ENCODE peak calls at places on chromosomes 13 and 19, in six cellular contexts. A, O, U, G, E and X are unnamed samples. For H3K4me1, the result is how much of the 10 kb centered on the place peaks cover.

GRCh38 chr19:555474-555808 is 11.6 kb downstream of the GZMM start:
- DNase-seq in A (no peak), O (no peak), U (no peak), G (no peak), E (no peak), X (no peak)

GRCh38 chr19:10835089-10835753 is 791 bp downstream of the TMED1 start:
- DNase-seq in A (peak), O (no peak), U (no peak), G (no peak), E (peak), X (no peak)

GRCh38 chr19:43966079-43966694 is 15.2 kb downstream of the ZNF221 start:
- DNase-seq in A (no peak), O (peak), U (no peak), G (no peak), E (no peak), X (no peak)

GRCh38 chr13:49533586-49534269 is 38.0 kb downstream of the PHF11 start:
- DNase-seq in A (no peak), O (no peak), U (no peak), G (no peak), E (no peak), X (no peak)

GRCh38 chr19:20664917-20665781 is 3.8 kb upstream of the ZNF626 start:
- DNase-seq in A (peak), O (no peak), U (no peak), G (no peak), E (peak), X (peak)

GRCh38 chr13:24693862-24694471 is 13.8 kb downstream of the ATP12A start:
- DNase-seq in A (peak), O (peak), U (peak), G (no peak), E (peak), X (peak)

GRCh38 chr13:95547531-95548167 is 4.9 kb upstream of the CLDN10 start:
- DNase-seq in A (no peak), O (no peak), U (no peak), G (no peak), E (no peak), X (no peak)

GRCh38 chr19:14265285-14266036 is 59.5 kb upstream of the ADGRL1 start:
- DNase-seq in A (peak), O (no peak), U (no peak), G (no peak), E (no peak), X (no peak)

GRCh38 chr19:15251010-15251748 is 18.9 kb upstream of the EPHX3 start:
- DNase-seq in A (no peak), O (peak), U (peak), G (no peak), E (no peak), X (no peak)

GRCh38 chr19:41587838-41588210 is 11.9 kb downstream of the CEACAM21 start:
- DNase-seq in A (no peak), O (no peak), U (no peak), G (no peak), E (no peak), X (no peak)

GRCh38 chr13:31433201-31433600 is 233.4 kb downstream of the B3GLCT start:
- DNase-seq in A (no peak), O (no peak), U (no peak), G (no peak), E (no peak), X (no peak)
- H3K14ac ChIP-seq in A (no peak), O (no peak), U (no peak), G (no peak), E (no peak), X (no peak)

GRCh38 chr19:12606796-12607195 is 3.8 kb downstream of the ZNF490 start:
- DNase-seq in A (no peak), O (no peak), U (no peak), G (no peak), E (no peak), X (no peak)

GRCh38 chr19:12610540-12611360 is at the start of the genes ZNF490 and ZNF791:
- DNase-seq in A (peak), O (peak), U (peak), G (peak), E (peak), X (peak)

GRCh38 chr19:12611361-12611699 is 610 bp downstream of the ZNF791 start:
- DNase-seq in A (peak), O (peak), U (peak), G (no peak), E (peak), X (peak)
- H3K4me1 ChIP-seq in A (under half), O (under half), U (under half), G (under half), E (under half), X (under half)

GRCh38 chr19:55611300-55611982 is 6.0 kb downstream of the ZNF865 start:
- DNase-seq in A (no peak), O (no peak), U (no peak), G (no peak), E (no peak), X (no peak)

GRCh38 chr19:55613396-55613795 is 7.9 kb downstream of the ZNF865 start:
- DNase-seq in A (no peak), O (no peak), U (no peak), G (no peak), E (no peak), X (no peak)

GRCh38 chr19:55613930-55614710 is 8.7 kb downstream of the ZNF865 start:
- DNase-seq in A (no peak), O (no peak), U (no peak), G (no peak), E (no peak), X (no peak)

GRCh38 chr19:55609326-55609725 is 3.9 kb downstream of the ZNF865 start:
- DNase-seq in A (no peak), O (no peak), U (no peak), G (no peak), E (peak), X (no peak)

GRCh38 chr19:55611983-55612645 is 6.7 kb downstream of the ZNF865 start:
- DNase-seq in A (no peak), O (no peak), U (no peak), G (no peak), E (no peak), X (no peak)
- H3K18ac ChIP-seq in A (no peak), O (no peak), U (no peak), G (no peak), E (no peak), X (no peak)

DNA sequence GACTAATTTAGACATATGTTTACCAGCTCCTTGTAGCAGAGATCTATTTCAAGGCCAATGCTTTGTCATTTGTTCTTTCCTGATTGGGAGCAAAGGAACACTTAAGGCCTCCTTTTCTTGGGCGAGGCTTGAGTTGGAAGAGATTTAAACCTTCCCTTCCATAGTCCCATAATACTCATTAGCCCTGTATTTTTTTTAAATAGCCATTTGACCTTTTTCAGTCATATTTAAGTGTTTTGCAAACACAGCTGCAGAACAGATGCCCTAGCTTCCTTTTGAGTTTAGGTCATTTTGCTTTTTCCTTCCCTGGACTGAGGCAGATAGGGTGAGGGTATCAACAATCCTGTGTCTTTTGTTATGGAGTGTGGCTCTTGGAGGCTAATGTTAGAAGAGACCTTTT is 198.3 kb downstream of the NBEA start:
- DNase-seq in A (no peak), O (peak), U (peak), G (no peak), E (no peak), X (no peak)
- H3K14ac ChIP-seq in A (no peak), O (no peak), U (no peak), G (no peak), E (no peak), X (no peak)